ENCODE peak calls at places on chromosomes 13 and 19, in six cellular contexts. Z, B, N, Y, D and O are unnamed samples.
A peak's percentile ranks its signal among the peaks of the same experiment; 100 is the strongest.

GRCh38 chr13:79393564-79394249 is 12.3 kb downstream of the RBM26 start:
- DNase-seq in Z (no peak), B (peak; percentile 33), N (peak; percentile 33), Y (no peak), D (no peak), O (no peak)

GRCh38 chr19:14149509-14149994 is 13.2 kb upstream of the ASF1B start:
- DNase-seq in Z (no peak), B (peak; percentile 80), N (peak; percentile 57), Y (peak; percentile 85), D (peak; percentile 41), O (no peak)

GRCh38 chr19:18437481-18438330 is at the start of gene ISYNA1:
- DNase-seq in Z (no peak), B (peak; percentile 61), N (peak; percentile 60), Y (peak; percentile 67), D (peak; percentile 72), O (peak; percentile 85)

GRCh38 chr19:54266133-54266532 is 9.1 kb upstream of the LILRB5 start:
- DNase-seq in Z (peak; percentile 11), B (peak; percentile 78), N (peak; percentile 66), Y (peak; percentile 73), D (peak; percentile 84), O (no peak)

GRCh38 chr13:42219870-42220269 is 52.1 kb upstream of the AKAP11 start:
- DNase-seq in Z (no peak), B (no peak), N (no peak), Y (no peak), D (no peak), O (no peak)

GRCh38 chr13:112651306-112651705 is 38.5 kb upstream of the ATP11A start:
- DNase-seq in Z (no peak), B (no peak), N (no peak), Y (no peak), D (no peak), O (no peak)

GRCh38 chr19:8610041-8610927 is at the start of gene ADAMTS10:
- DNase-seq in Z (no peak), B (peak; percentile 26), N (peak; percentile 52), Y (peak; percentile 51), D (no peak), O (no peak)

GRCh38 chr13:49292742-49293498 is 45.2 kb downstream of the CDADC1 start:
- DNase-seq in Z (peak; percentile 24), B (no peak), N (no peak), Y (no peak), D (peak; percentile 96), O (no peak)

GRCh38 chr13:21849323-21849722 is 178.4 kb downstream of the FGF9 start:
- DNase-seq in Z (no peak), B (no peak), N (peak; percentile 20), Y (no peak), D (no peak), O (no peak)

GRCh38 chr19:13097331-13098258 is 5.1 kb downstream of the LYL1 start:
- DNase-seq in Z (no peak), B (no peak), N (no peak), Y (no peak), D (no peak), O (no peak)

GRCh38 chr19:42074513-42075363 is 1.2 kb upstream of the ZNF574 start:
- DNase-seq in Z (no peak), B (peak; percentile 52), N (peak; percentile 16), Y (no peak), D (peak; percentile 23), O (no peak)

GRCh38 chr13:63274772-63275171 is 1859.1 kb upstream of the PCDH20 start:
- DNase-seq in Z (no peak), B (no peak), N (no peak), Y (no peak), D (no peak), O (no peak)

GRCh38 chr19:43625918-43626579 is 6.6 kb upstream of the ZNF428 start:
- DNase-seq in Z (no peak), B (peak; percentile 35), N (no peak), Y (no peak), D (no peak), O (no peak)

GRCh38 chr19:40693150-40693788 is 2.8 kb upstream of the NUMBL start:
- DNase-seq in Z (no peak), B (no peak), N (no peak), Y (no peak), D (no peak), O (no peak)

GRCh38 chr13:36841411-36841810 is 22.4 kb downstream of the RFXAP start:
- DNase-seq in Z (no peak), B (no peak), N (no peak), Y (no peak), D (no peak), O (no peak)

GRCh38 chr13:53045110-53045509 is 16.5 kb downstream of the OLFM4 start:
- DNase-seq in Z (no peak), B (peak; percentile 84), N (no peak), Y (no peak), D (peak; percentile 14), O (no peak)

GRCh38 chr19:32719611-32720059 is at the start of gene TDRD12:
- DNase-seq in Z (no peak), B (no peak), N (no peak), Y (no peak), D (no peak), O (no peak)

GRCh38 chr19:13116282-13117175 is at the start of gene TRMT1:
- DNase-seq in Z (peak; percentile 73), B (peak; percentile 97), N (peak; percentile 84), Y (peak; percentile 95), D (peak; percentile 91), O (peak; percentile 98)

GRCh38 chr19:55353803-55354697 is 469 bp downstream of the COX6B2 start:
- DNase-seq in Z (no peak), B (peak; percentile 84), N (peak; percentile 67), Y (peak; percentile 65), D (peak; percentile 29), O (peak; percentile 95)

GRCh38 chr19:13187419-13187818 is 37.2 kb downstream of the IER2 start:
- DNase-seq in Z (no peak), B (no peak), N (no peak), Y (no peak), D (no peak), O (no peak)

GRCh38 chr19:35062942-35063341 is 21.4 kb downstream of the HPN start:
- DNase-seq in Z (no peak), B (no peak), N (no peak), Y (no peak), D (no peak), O (no peak)

GRCh38 chr19:39224910-39225309 is 19.9 kb downstream of the IFNL3 start:
- DNase-seq in Z (no peak), B (no peak), N (no peak), Y (no peak), D (no peak), O (no peak)

GRCh38 chr19:43847246-43847645 is 20.1 kb downstream of the ZNF283 start:
- DNase-seq in Z (no peak), B (no peak), N (no peak), Y (no peak), D (no peak), O (no peak)

GRCh38 chr19:1935484-1936208 is 5.3 kb upstream of the CSNK1G2 start:
- DNase-seq in Z (no peak), B (no peak), N (no peak), Y (no peak), D (no peak), O (no peak)

GRCh38 chr13:114313061-114313860 is 1.0 kb upstream of the CHAMP1 start:
- DNase-seq in Z (no peak), B (no peak), N (no peak), Y (no peak), D (peak; percentile 8), O (no peak)

GRCh38 chr19:55005684-55006488 is 32.2 kb downstream of the GP6 start:
- DNase-seq in Z (no peak), B (peak; percentile 32), N (peak; percentile 54), Y (no peak), D (peak; percentile 18), O (no peak)

GRCh38 chr13:28173793-28174192 is 35.4 kb downstream of the PAN3 start:
- DNase-seq in Z (no peak), B (no peak), N (no peak), Y (no peak), D (no peak), O (no peak)

GRCh38 chr13:93058301-93058700 is 168.3 kb upstream of the GPC6 start:
- DNase-seq in Z (no peak), B (no peak), N (no peak), Y (no peak), D (no peak), O (no peak)

GRCh38 chr13:53191091-53191490 is 162.5 kb downstream of the OLFM4 start:
- DNase-seq in Z (no peak), B (no peak), N (no peak), Y (no peak), D (no peak), O (no peak)

GRCh38 chr13:47211106-47211505 is 314.3 kb upstream of the HTR2A start:
- DNase-seq in Z (no peak), B (no peak), N (no peak), Y (no peak), D (no peak), O (no peak)

GRCh38 chr13:66139701-66140100 is 1090.4 kb downstream of the PCDH9 start:
- DNase-seq in Z (no peak), B (no peak), N (no peak), Y (no peak), D (no peak), O (no peak)

GRCh38 chr19:40464059-40465024 is 1.2 kb downstream of the BLVRB start:
- DNase-seq in Z (peak; percentile 76), B (peak; percentile 95), N (peak; percentile 76), Y (peak; percentile 78), D (peak; percentile 91), O (no peak)

GRCh38 chr19:577439-578392 is 5.3 kb downstream of the BSG start:
- DNase-seq in Z (no peak), B (no peak), N (no peak), Y (no peak), D (no peak), O (no peak)
- TF ChIP-seq CTCF in Z (no peak), B (no peak), N (no peak), Y (no peak), D (no peak), O (no peak)

GRCh38 chr19:6340493-6341201 is 7.2 kb upstream of the ACER1 start:
- DNase-seq in Z (no peak), B (no peak), N (no peak), Y (no peak), D (no peak), O (no peak)
- TF ChIP-seq CTCF in Z (no peak), B (no peak), N (no peak), Y (no peak), D (no peak), O (no peak)

DNA sequence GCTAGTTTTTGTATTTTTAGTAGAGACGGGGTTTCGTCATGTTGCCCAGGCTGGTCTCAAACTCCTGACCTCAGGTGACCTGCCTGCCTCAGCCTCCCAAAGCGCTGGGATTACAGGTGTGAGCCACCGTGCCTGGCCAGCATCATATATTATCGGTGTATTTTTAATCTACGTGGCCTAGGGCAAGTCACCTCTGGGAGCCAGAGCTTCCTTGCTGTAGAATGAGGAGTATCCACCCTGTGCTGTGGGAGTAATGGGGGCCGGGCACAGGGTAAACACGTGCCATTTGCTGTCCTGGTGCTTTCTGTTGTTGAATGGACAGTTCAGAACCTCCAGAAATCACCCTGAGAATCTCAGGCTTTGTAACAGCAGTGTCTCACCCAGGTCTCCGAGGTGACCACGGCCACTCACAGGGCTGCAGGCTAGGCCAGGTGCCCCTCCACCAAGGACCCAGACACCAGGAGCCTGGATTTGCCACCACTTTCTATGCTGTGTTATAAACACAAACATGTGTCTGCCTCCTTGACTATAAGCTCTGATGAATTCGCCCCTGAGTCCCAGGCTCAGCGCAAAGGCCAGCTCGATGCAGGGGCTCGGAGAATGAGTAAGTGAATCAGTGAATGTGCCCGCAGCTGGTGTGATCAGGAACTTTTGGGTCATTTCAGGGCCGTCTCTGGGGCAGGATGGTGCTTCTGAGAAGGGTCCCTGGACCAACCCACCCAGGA is 22.7 kb downstream of the POP4 start:
- DNase-seq in Z (no peak), B (no peak), N (no peak), Y (no peak), D (no peak), O (no peak)
- TF ChIP-seq CTCF in Z (no peak), B (no peak), N (no peak), Y (no peak), D (no peak), O (no peak)

GRCh38 chr19:48637449-48637947 is 319 bp upstream of the DBP start:
- DNase-seq in Z (peak; percentile 99), B (peak; percentile 99), N (peak; percentile 99), Y (peak; percentile 100), D (peak; percentile 100), O (peak; percentile 80)
- TF ChIP-seq CTCF in Z (no peak), B (no peak), N (no peak), Y (no peak), D (peak; percentile 46), O (no peak)